ENCODE peak calls at places on chromosomes 7 and 10, in ten cellular contexts. One of them, this sample, is unnamed.
A peak's percentile ranks its signal among the peaks of the same experiment; 100 is the strongest.

GRCh38 chr10:85542149-85542548 is 824.4 kb downstream of the GRID1 start:
- DNase-seq in upper lobe of right lung: no peak
- DNase-seq in BJ: no peak
- DNase-seq in suprapubic skin: no peak
- DNase-seq in WTC11: no peak
- DNase-seq in mammary epithelial cell: no peak
- DNase-seq in astrocyte of the spinal cord: no peak
- DNase-seq in cardiac fibroblast: no peak
- DNase-seq in HFFc6: no peak
- DNase-seq in GM12865: no peak
- DNase-seq in this sample: no peak

GRCh38 chr7:143394068-143394467 is 12.9 kb downstream of the ZYX start:
- DNase-seq in upper lobe of right lung: no peak
- DNase-seq in BJ: no peak
- DNase-seq in suprapubic skin: no peak
- DNase-seq in WTC11: no peak
- DNase-seq in mammary epithelial cell: no peak
- DNase-seq in astrocyte of the spinal cord: no peak
- DNase-seq in cardiac fibroblast: peak; percentile 46
- DNase-seq in HFFc6: no peak
- DNase-seq in GM12865: no peak
- DNase-seq in this sample: no peak

GRCh38 chr7:30173058-30173897 is 38.5 kb downstream of the MTURN start:
- DNase-seq in upper lobe of right lung: peak; percentile 73
- DNase-seq in BJ: peak; percentile 95
- DNase-seq in suprapubic skin: peak; percentile 86
- DNase-seq in WTC11: peak; percentile 36
- DNase-seq in mammary epithelial cell: peak; percentile 99
- DNase-seq in astrocyte of the spinal cord: peak; percentile 90
- DNase-seq in cardiac fibroblast: peak; percentile 70
- DNase-seq in HFFc6: peak; percentile 99
- DNase-seq in GM12865: no peak
- DNase-seq in this sample: no peak

GRCh38 chr10:3494131-3494878 is 290.7 kb downstream of the KLF6 start:
- DNase-seq in upper lobe of right lung: no peak
- DNase-seq in BJ: no peak
- DNase-seq in suprapubic skin: no peak
- DNase-seq in WTC11: no peak
- DNase-seq in mammary epithelial cell: no peak
- DNase-seq in astrocyte of the spinal cord: peak; percentile 64
- DNase-seq in cardiac fibroblast: peak; percentile 81
- DNase-seq in HFFc6: no peak
- DNase-seq in GM12865: no peak
- DNase-seq in this sample: no peak

GRCh38 chr10:47282005-47282656 is 17.9 kb upstream of the GDF10 start:
- DNase-seq in upper lobe of right lung: no peak
- DNase-seq in BJ: no peak
- DNase-seq in suprapubic skin: peak; percentile 65
- DNase-seq in WTC11: no peak
- DNase-seq in mammary epithelial cell: no peak
- DNase-seq in astrocyte of the spinal cord: no peak
- DNase-seq in cardiac fibroblast: no peak
- DNase-seq in HFFc6: no peak
- DNase-seq in GM12865: no peak
- DNase-seq in this sample: no peak

GRCh38 chr7:48140001-48140681 is 31.1 kb upstream of the ABCA13 start:
- DNase-seq in upper lobe of right lung: no peak
- DNase-seq in BJ: peak; percentile 43
- DNase-seq in suprapubic skin: no peak
- DNase-seq in WTC11: no peak
- DNase-seq in mammary epithelial cell: no peak
- DNase-seq in astrocyte of the spinal cord: peak; percentile 10
- DNase-seq in cardiac fibroblast: peak; percentile 40
- DNase-seq in HFFc6: peak; percentile 38
- DNase-seq in GM12865: no peak
- DNase-seq in this sample: no peak

GRCh38 chr7:159097661-159098423 is 46.8 kb downstream of the VIPR2 start:
- DNase-seq in upper lobe of right lung: peak; percentile 59
- DNase-seq in BJ: no peak
- DNase-seq in suprapubic skin: peak; percentile 69
- DNase-seq in WTC11: no peak
- DNase-seq in mammary epithelial cell: no peak
- DNase-seq in astrocyte of the spinal cord: no peak
- DNase-seq in cardiac fibroblast: no peak
- DNase-seq in HFFc6: no peak
- DNase-seq in GM12865: no peak
- DNase-seq in this sample: peak; percentile 66

GRCh38 chr7:140031364-140031763 is 31.4 kb downstream of the PARP12 start:
- DNase-seq in upper lobe of right lung: no peak
- DNase-seq in BJ: no peak
- DNase-seq in suprapubic skin: no peak
- DNase-seq in WTC11: no peak
- DNase-seq in mammary epithelial cell: no peak
- DNase-seq in astrocyte of the spinal cord: no peak
- DNase-seq in cardiac fibroblast: no peak
- DNase-seq in HFFc6: no peak
- DNase-seq in GM12865: no peak
- DNase-seq in this sample: no peak

GRCh38 chr10:35397953-35398352 is 61.6 kb downstream of the CCNY start:
- DNase-seq in upper lobe of right lung: no peak
- DNase-seq in BJ: no peak
- DNase-seq in suprapubic skin: no peak
- DNase-seq in WTC11: no peak
- DNase-seq in mammary epithelial cell: no peak
- DNase-seq in astrocyte of the spinal cord: no peak
- DNase-seq in cardiac fibroblast: no peak
- DNase-seq in HFFc6: no peak
- DNase-seq in GM12865: no peak
- DNase-seq in this sample: no peak

GRCh38 chr10:35396560-35397434 is 60.5 kb downstream of the CCNY start:
- DNase-seq in upper lobe of right lung: no peak
- DNase-seq in BJ: no peak
- DNase-seq in suprapubic skin: no peak
- DNase-seq in WTC11: no peak
- DNase-seq in mammary epithelial cell: no peak
- DNase-seq in astrocyte of the spinal cord: no peak
- DNase-seq in cardiac fibroblast: no peak
- DNase-seq in HFFc6: no peak
- DNase-seq in GM12865: no peak
- DNase-seq in this sample: no peak

GRCh38 chr10:35398888-35399287 is 62.6 kb downstream of the CCNY start:
- DNase-seq in upper lobe of right lung: no peak
- DNase-seq in BJ: no peak
- DNase-seq in suprapubic skin: no peak
- DNase-seq in WTC11: no peak
- DNase-seq in mammary epithelial cell: no peak
- DNase-seq in astrocyte of the spinal cord: no peak
- DNase-seq in cardiac fibroblast: no peak
- DNase-seq in HFFc6: no peak
- DNase-seq in GM12865: no peak
- DNase-seq in this sample: no peak

GRCh38 chr10:35399414-35400009 is 63.2 kb downstream of the CCNY start:
- DNase-seq in upper lobe of right lung: no peak
- DNase-seq in BJ: no peak
- DNase-seq in suprapubic skin: no peak
- DNase-seq in WTC11: no peak
- DNase-seq in mammary epithelial cell: no peak
- DNase-seq in astrocyte of the spinal cord: no peak
- DNase-seq in cardiac fibroblast: no peak
- DNase-seq in HFFc6: no peak
- DNase-seq in GM12865: no peak
- DNase-seq in this sample: no peak

DNA sequence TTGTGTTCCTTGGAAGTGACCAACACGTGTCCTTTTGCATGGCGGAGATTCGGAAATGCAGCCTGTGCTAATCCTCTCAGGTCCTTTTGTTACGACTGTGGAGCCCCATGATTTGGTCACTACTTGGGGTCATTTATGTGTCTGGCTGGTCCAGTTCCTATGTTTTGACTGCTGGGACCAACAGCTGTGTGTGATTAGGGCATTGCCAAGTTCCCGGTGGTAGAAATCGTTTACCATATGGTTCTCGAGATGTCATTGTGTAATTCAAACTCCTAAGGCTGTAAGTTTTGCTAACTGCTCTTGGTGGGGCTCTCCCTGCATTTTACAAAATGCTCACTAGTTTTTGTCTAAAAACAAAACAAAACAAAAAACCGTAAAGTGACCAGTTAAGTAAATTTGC is 62.0 kb downstream of the CCNY start:
- DNase-seq in upper lobe of right lung: no peak
- DNase-seq in BJ: no peak
- DNase-seq in suprapubic skin: no peak
- DNase-seq in WTC11: no peak
- DNase-seq in mammary epithelial cell: no peak
- DNase-seq in astrocyte of the spinal cord: no peak
- DNase-seq in cardiac fibroblast: no peak
- DNase-seq in HFFc6: no peak
- DNase-seq in GM12865: no peak
- DNase-seq in this sample: no peak
- TF ChIP-seq CTCF in upper lobe of right lung: no peak
- TF ChIP-seq CTCF in BJ: no peak
- TF ChIP-seq CTCF in suprapubic skin: no peak
- TF ChIP-seq CTCF in WTC11: no peak
- TF ChIP-seq CTCF in mammary epithelial cell: no peak
- TF ChIP-seq CTCF in astrocyte of the spinal cord: no peak
- TF ChIP-seq CTCF in cardiac fibroblast: no peak
- TF ChIP-seq CTCF in HFFc6: no peak
- TF ChIP-seq CTCF in GM12865: no peak
- TF ChIP-seq CTCF in this sample: no peak

GRCh38 chr10:60916025-60916424 is 28.0 kb downstream of the RHOBTB1 start:
- DNase-seq in upper lobe of right lung: no peak
- DNase-seq in BJ: no peak
- DNase-seq in suprapubic skin: no peak
- DNase-seq in WTC11: peak; percentile 27
- DNase-seq in mammary epithelial cell: no peak
- DNase-seq in astrocyte of the spinal cord: no peak
- DNase-seq in cardiac fibroblast: peak; percentile 27
- DNase-seq in HFFc6: no peak
- DNase-seq in GM12865: no peak
- DNase-seq in this sample: no peak

GRCh38 chr10:60920479-60920878 is 23.5 kb downstream of the RHOBTB1 start:
- DNase-seq in upper lobe of right lung: no peak
- DNase-seq in BJ: no peak
- DNase-seq in suprapubic skin: no peak
- DNase-seq in WTC11: no peak
- DNase-seq in mammary epithelial cell: no peak
- DNase-seq in astrocyte of the spinal cord: no peak
- DNase-seq in cardiac fibroblast: no peak
- DNase-seq in HFFc6: no peak
- DNase-seq in GM12865: no peak
- DNase-seq in this sample: no peak

GRCh38 chr10:60919551-60919950 is 24.4 kb downstream of the RHOBTB1 start:
- DNase-seq in upper lobe of right lung: no peak
- DNase-seq in BJ: no peak
- DNase-seq in suprapubic skin: no peak
- DNase-seq in WTC11: no peak
- DNase-seq in mammary epithelial cell: no peak
- DNase-seq in astrocyte of the spinal cord: no peak
- DNase-seq in cardiac fibroblast: no peak
- DNase-seq in HFFc6: no peak
- DNase-seq in GM12865: no peak
- DNase-seq in this sample: no peak

GRCh38 chr10:60914676-60915075 is 29.3 kb downstream of the RHOBTB1 start:
- DNase-seq in upper lobe of right lung: no peak
- DNase-seq in BJ: peak; percentile 98
- DNase-seq in suprapubic skin: no peak
- DNase-seq in WTC11: no peak
- DNase-seq in mammary epithelial cell: no peak
- DNase-seq in astrocyte of the spinal cord: peak; percentile 83
- DNase-seq in cardiac fibroblast: peak; percentile 83
- DNase-seq in HFFc6: peak; percentile 86
- DNase-seq in GM12865: no peak
- DNase-seq in this sample: no peak

DNA sequence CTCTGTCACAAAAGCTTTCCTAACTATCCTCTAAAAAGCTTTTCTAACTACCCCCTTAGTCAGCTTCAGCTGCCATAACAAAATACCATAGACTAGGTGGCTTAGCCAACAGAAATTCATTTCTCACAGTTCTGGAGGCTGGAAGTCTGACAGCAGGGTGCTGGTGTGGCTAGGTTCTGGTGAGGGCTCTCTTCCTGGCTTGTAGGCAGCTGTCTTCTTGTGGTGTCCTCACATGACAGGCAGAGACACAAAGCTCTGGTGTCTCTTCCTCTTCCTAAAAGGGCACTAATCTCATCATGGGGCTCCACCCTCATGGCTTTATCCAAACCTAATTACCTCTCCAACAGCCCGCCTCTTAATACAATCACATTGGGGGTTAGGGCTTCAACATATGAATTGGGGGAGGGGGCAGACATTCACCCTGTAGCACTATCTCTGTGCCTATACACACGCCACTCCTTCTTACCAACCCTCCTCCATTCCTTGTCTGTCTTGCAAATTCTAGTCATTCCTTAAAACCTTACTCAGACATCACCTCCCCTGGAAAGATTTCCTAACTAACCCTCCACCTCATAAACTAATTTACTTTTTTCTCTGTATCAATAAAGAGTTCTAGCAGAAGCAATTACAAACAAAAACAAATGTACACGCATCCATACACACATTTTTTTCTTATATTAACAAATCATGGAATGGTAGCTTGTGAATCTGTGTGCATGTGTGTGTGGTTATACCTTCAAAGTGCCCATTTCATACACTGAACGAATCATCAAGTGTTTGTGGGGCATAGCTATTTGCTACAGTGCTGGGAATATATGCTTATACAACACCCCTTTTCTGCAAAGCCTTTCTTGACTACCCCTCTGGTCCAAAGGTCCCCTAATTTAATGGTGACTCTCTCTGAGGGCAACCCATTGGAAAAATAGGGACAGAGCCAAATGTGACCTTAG is 26.4 kb downstream of the RHOBTB1 start:
- DNase-seq in upper lobe of right lung: no peak
- DNase-seq in BJ: no peak
- DNase-seq in suprapubic skin: no peak
- DNase-seq in WTC11: no peak
- DNase-seq in mammary epithelial cell: peak; percentile 24
- DNase-seq in astrocyte of the spinal cord: peak; percentile 24
- DNase-seq in cardiac fibroblast: peak; percentile 50
- DNase-seq in HFFc6: peak; percentile 25
- DNase-seq in GM12865: no peak
- DNase-seq in this sample: no peak
- TF ChIP-seq CTCF in upper lobe of right lung: no peak
- TF ChIP-seq CTCF in BJ: no peak
- TF ChIP-seq CTCF in suprapubic skin: no peak
- TF ChIP-seq CTCF in WTC11: no peak
- TF ChIP-seq CTCF in mammary epithelial cell: no peak
- TF ChIP-seq CTCF in astrocyte of the spinal cord: no peak
- TF ChIP-seq CTCF in cardiac fibroblast: no peak
- TF ChIP-seq CTCF in HFFc6: no peak
- TF ChIP-seq CTCF in GM12865: no peak
- TF ChIP-seq CTCF in this sample: no peak

GRCh38 chr7:10128748-10129147 is 844.9 kb upstream of the PHF14 start:
- DNase-seq in upper lobe of right lung: no peak
- DNase-seq in BJ: no peak
- DNase-seq in suprapubic skin: no peak
- DNase-seq in WTC11: peak; percentile 26
- DNase-seq in mammary epithelial cell: no peak
- DNase-seq in astrocyte of the spinal cord: peak; percentile 1
- DNase-seq in cardiac fibroblast: no peak
- DNase-seq in HFFc6: no peak
- DNase-seq in GM12865: peak; percentile 8
- DNase-seq in this sample: no peak
- TF ChIP-seq CTCF in upper lobe of right lung: peak; percentile 40
- TF ChIP-seq CTCF in BJ: no peak
- TF ChIP-seq CTCF in suprapubic skin: no peak
- TF ChIP-seq CTCF in WTC11: no peak
- TF ChIP-seq CTCF in mammary epithelial cell: no peak
- TF ChIP-seq CTCF in astrocyte of the spinal cord: peak; percentile 19
- TF ChIP-seq CTCF in cardiac fibroblast: no peak
- TF ChIP-seq CTCF in HFFc6: peak; percentile 13
- TF ChIP-seq CTCF in GM12865: no peak
- TF ChIP-seq CTCF in this sample: peak; percentile 74

GRCh38 chr7:18574676-18575075 is 79.1 kb downstream of the HDAC9 start:
- DNase-seq in upper lobe of right lung: no peak
- DNase-seq in BJ: no peak
- DNase-seq in suprapubic skin: no peak
- DNase-seq in WTC11: no peak
- DNase-seq in mammary epithelial cell: no peak
- DNase-seq in astrocyte of the spinal cord: no peak
- DNase-seq in cardiac fibroblast: no peak
- DNase-seq in HFFc6: no peak
- DNase-seq in GM12865: no peak
- DNase-seq in this sample: no peak

GRCh38 chr7:18574235-18574540 is 78.6 kb downstream of the HDAC9 start:
- DNase-seq in upper lobe of right lung: no peak
- DNase-seq in BJ: no peak
- DNase-seq in suprapubic skin: no peak
- DNase-seq in WTC11: no peak
- DNase-seq in mammary epithelial cell: no peak
- DNase-seq in astrocyte of the spinal cord: no peak
- DNase-seq in cardiac fibroblast: no peak
- DNase-seq in HFFc6: no peak
- DNase-seq in GM12865: no peak
- DNase-seq in this sample: no peak

GRCh38 chr7:18575989-18576572 is 80.5 kb downstream of the HDAC9 start:
- DNase-seq in upper lobe of right lung: no peak
- DNase-seq in BJ: no peak
- DNase-seq in suprapubic skin: no peak
- DNase-seq in WTC11: no peak
- DNase-seq in mammary epithelial cell: no peak
- DNase-seq in astrocyte of the spinal cord: no peak
- DNase-seq in cardiac fibroblast: no peak
- DNase-seq in HFFc6: no peak
- DNase-seq in GM12865: no peak
- DNase-seq in this sample: no peak

GRCh38 chr7:18572885-18573284 is 77.3 kb downstream of the HDAC9 start:
- DNase-seq in upper lobe of right lung: no peak
- DNase-seq in BJ: no peak
- DNase-seq in suprapubic skin: no peak
- DNase-seq in WTC11: no peak
- DNase-seq in mammary epithelial cell: no peak
- DNase-seq in astrocyte of the spinal cord: no peak
- DNase-seq in cardiac fibroblast: no peak
- DNase-seq in HFFc6: no peak
- DNase-seq in GM12865: no peak
- DNase-seq in this sample: no peak

DNA sequence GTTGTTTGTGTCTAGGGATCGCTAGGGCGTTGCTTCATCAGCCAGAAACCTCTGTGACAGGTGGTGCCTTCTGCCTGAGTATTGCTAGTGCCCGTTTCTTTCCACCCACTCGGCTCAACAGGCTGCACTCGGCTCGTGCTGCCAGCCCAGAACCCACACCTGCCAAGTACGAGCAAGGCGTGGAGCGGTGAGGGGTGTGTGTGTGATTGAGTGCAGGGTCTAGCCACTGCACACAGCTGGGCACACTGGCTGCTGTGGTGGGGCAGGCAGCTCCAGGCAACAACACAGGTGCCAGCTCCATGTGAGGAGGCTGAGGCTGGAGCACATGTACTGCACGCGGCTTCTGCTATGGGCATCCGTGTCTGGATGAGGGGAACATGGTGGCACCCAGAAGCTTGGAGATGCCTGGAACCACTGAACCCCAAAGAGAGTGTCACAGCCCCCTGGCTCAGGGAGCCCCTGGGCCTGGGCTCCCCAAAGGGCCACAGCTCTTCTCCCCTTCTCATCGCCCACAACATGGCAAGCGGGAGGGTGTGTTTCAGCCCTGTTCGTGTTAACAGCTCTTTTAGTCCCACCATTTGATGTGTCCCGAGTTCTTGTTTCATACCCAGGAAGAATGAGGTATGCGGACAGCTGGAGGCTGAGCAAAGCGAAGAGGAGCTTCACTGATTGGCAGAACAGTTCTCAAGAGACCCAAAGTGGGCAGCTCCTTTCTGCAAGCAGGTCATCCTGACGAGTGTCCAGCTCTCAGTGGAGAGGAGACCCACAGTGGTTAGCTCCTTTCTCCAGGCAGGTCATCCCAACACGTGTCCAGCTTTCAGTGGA is 78.1 kb downstream of the HDAC9 start:
- DNase-seq in upper lobe of right lung: no peak
- DNase-seq in BJ: no peak
- DNase-seq in suprapubic skin: no peak
- DNase-seq in WTC11: no peak
- DNase-seq in mammary epithelial cell: no peak
- DNase-seq in astrocyte of the spinal cord: no peak
- DNase-seq in cardiac fibroblast: no peak
- DNase-seq in HFFc6: no peak
- DNase-seq in GM12865: no peak
- DNase-seq in this sample: no peak
- TF ChIP-seq CTCF in upper lobe of right lung: no peak
- TF ChIP-seq CTCF in BJ: no peak
- TF ChIP-seq CTCF in suprapubic skin: no peak
- TF ChIP-seq CTCF in WTC11: no peak
- TF ChIP-seq CTCF in mammary epithelial cell: no peak
- TF ChIP-seq CTCF in astrocyte of the spinal cord: no peak
- TF ChIP-seq CTCF in cardiac fibroblast: no peak
- TF ChIP-seq CTCF in HFFc6: no peak
- TF ChIP-seq CTCF in GM12865: no peak
- TF ChIP-seq CTCF in this sample: no peak

This sample was measured in type B pancreatic cell.